ENCODE peak calls at places on chromosomes 16 and 17, in six cellular contexts. A is activated naive CD4-positive, alpha-beta T cell; U is brain microvascular endothelial cell; N is T-helper 22 cell; Y is body of pancreas; E is cardiac muscle cell. V is an unnamed sample.

GRCh38 chr17:29622337-29623282 is at the start of gene CORO6:
- DNase-seq in A (peak), U (no peak), N (peak), Y (peak), E (peak), V (no peak)

GRCh38 chr16:79991918-79992317 is 391.4 kb upstream of the MAF start:
- DNase-seq in A (no peak), U (no peak), N (no peak), Y (no peak), E (no peak), V (no peak)

GRCh38 chr17:40520991-40521453 is 19.6 kb upstream of the TNS4 start:
- DNase-seq in A (no peak), U (no peak), N (no peak), Y (no peak), E (no peak), V (no peak)

GRCh38 chr16:46790599-46791270 is 40.2 kb downstream of the C16orf87 start:
- DNase-seq in A (no peak), U (no peak), N (no peak), Y (no peak), E (no peak), V (no peak)

GRCh38 chr17:40322417-40323315 is 13.7 kb downstream of the RARA start:
- DNase-seq in A (peak), U (peak), N (peak), Y (peak), E (peak), V (peak)

GRCh38 chr17:45705123-45706009 is 78.8 kb upstream of the CRHR1 start:
- DNase-seq in A (no peak), U (peak), N (no peak), Y (peak), E (no peak), V (no peak)

GRCh38 chr17:55067697-55068439 is 99.3 kb downstream of the STXBP4 start:
- DNase-seq in A (no peak), U (no peak), N (no peak), Y (no peak), E (peak), V (no peak)

GRCh38 chr16:75044800-75045361 is 46.1 kb downstream of the ZNRF1 start:
- DNase-seq in A (no peak), U (no peak), N (no peak), Y (no peak), E (peak), V (no peak)

GRCh38 chr17:68599091-68599872 is 1.9 kb downstream of the FAM20A start:
- DNase-seq in A (no peak), U (no peak), N (no peak), Y (no peak), E (no peak), V (no peak)

GRCh38 chr17:31608659-31609254 is 217.3 kb downstream of the RAB11FIP4 start:
- DNase-seq in A (no peak), U (no peak), N (no peak), Y (no peak), E (no peak), V (no peak)

GRCh38 chr17:9307313-9307998 is 268.2 kb downstream of the STX8 start:
- DNase-seq in A (no peak), U (no peak), N (no peak), Y (no peak), E (peak), V (no peak)

GRCh38 chr16:2150418-2151187 is 2.2 kb downstream of the RAB26 start:
- DNase-seq in A (no peak), U (no peak), N (no peak), Y (peak), E (peak), V (peak)

GRCh38 chr17:41394254-41395016 is 3.0 kb downstream of the KRT31 start:
- DNase-seq in A (no peak), U (no peak), N (no peak), Y (no peak), E (no peak), V (no peak)

GRCh38 chr17:81400154-81400938 is 5.1 kb downstream of the BAHCC1 start:
- DNase-seq in A (no peak), U (no peak), N (no peak), Y (peak), E (peak), V (no peak)

GRCh38 chr16:2706085-2706484 is 13.9 kb downstream of the PRSS27 start:
- DNase-seq in A (no peak), U (no peak), N (no peak), Y (no peak), E (no peak), V (no peak)

GRCh38 chr17:66415366-66416206 is 113.2 kb downstream of the PRKCA start:
- DNase-seq in A (no peak), U (no peak), N (no peak), Y (peak), E (no peak), V (no peak)

GRCh38 chr16:68074850-68075249 is 10.3 kb upstream of the NFATC3 start:
- DNase-seq in A (peak), U (no peak), N (peak), Y (no peak), E (no peak), V (no peak)

GRCh38 chr16:57690782-57691471 is 3.7 kb upstream of the DRC7 start:
- DNase-seq in A (no peak), U (no peak), N (no peak), Y (no peak), E (peak), V (no peak)

GRCh38 chr17:61251939-61252865 is 147.4 kb upstream of the TBX2 start:
- DNase-seq in A (no peak), U (peak), N (no peak), Y (peak), E (peak), V (no peak)

GRCh38 chr17:80637286-80637703 is 92.7 kb downstream of the RPTOR start:
- DNase-seq in A (no peak), U (no peak), N (no peak), Y (no peak), E (no peak), V (no peak)

GRCh38 chr16:70478912-70479341 is 24.5 kb downstream of the FCSK start:
- DNase-seq in A (no peak), U (no peak), N (no peak), Y (no peak), E (peak), V (no peak)

V was measured in NCI-H2081.